ENCODE peak calls at places on chromosomes 11 and 22, in eight cellular contexts. Y is GM03348; I is stromal cell of bone marrow; Z is BJ; V is iris pigment epithelial cell; J is amniotic stem cell; M is CD4-positive, alpha-beta T cell; S is stomach. O is an unnamed sample.

GRCh38 chr22:36911887-36912661 is 1.4 kb upstream of the CSF2RB start:
- DNase-seq in Y (peak), I (peak), Z (no peak), V (peak), J (no peak), M (no peak), S (no peak), O (no peak)

GRCh38 chr22:42856179-42856864 is 751 bp downstream of the ARFGAP3 start:
- DNase-seq in Y (peak), I (no peak), Z (no peak), V (peak), J (no peak), M (no peak), S (peak), O (peak)

GRCh38 chr11:131522851-131523250 is 152.4 kb downstream of the NTM start:
- DNase-seq in Y (no peak), I (no peak), Z (no peak), V (no peak), J (no peak), M (no peak), S (no peak), O (no peak)

GRCh38 chr11:120511804-120512726 is 517 bp downstream of the GRIK4 start:
- DNase-seq in Y (no peak), I (no peak), Z (no peak), V (no peak), J (no peak), M (no peak), S (peak), O (no peak)

GRCh38 chr11:119144825-119145476 is 3.9 kb upstream of the ABCG4 start:
- DNase-seq in Y (peak), I (peak), Z (peak), V (peak), J (peak), M (no peak), S (peak), O (peak)

GRCh38 chr11:133545199-133545709 is 13.0 kb upstream of the OPCML start:
- DNase-seq in Y (no peak), I (no peak), Z (no peak), V (no peak), J (no peak), M (no peak), S (no peak), O (no peak)

GRCh38 chr11:64837887-64838351 is 6.5 kb downstream of the CDC42BPG start:
- DNase-seq in Y (no peak), I (no peak), Z (no peak), V (no peak), J (no peak), M (no peak), S (no peak), O (no peak)

GRCh38 chr11:32081129-32081641 is 9.7 kb upstream of the RCN1 start:
- DNase-seq in Y (peak), I (peak), Z (no peak), V (peak), J (no peak), M (no peak), S (no peak), O (no peak)

GRCh38 chr11:41201156-41201555 is 258.3 kb downstream of the LRRC4C start:
- DNase-seq in Y (no peak), I (no peak), Z (no peak), V (peak), J (no peak), M (no peak), S (peak), O (peak)

GRCh38 chr11:28195449-28195848 is 87.3 kb downstream of the METTL15 start:
- DNase-seq in Y (no peak), I (no peak), Z (no peak), V (no peak), J (no peak), M (no peak), S (no peak), O (no peak)

GRCh38 chr11:119179983-119180382 is 5.3 kb upstream of the NHERF4 start:
- DNase-seq in Y (no peak), I (no peak), Z (no peak), V (no peak), J (no peak), M (no peak), S (no peak), O (no peak)

GRCh38 chr11:78080818-78081495 is 1.3 kb upstream of the NDUFC2 start:
- DNase-seq in Y (no peak), I (no peak), Z (peak), V (peak), J (no peak), M (no peak), S (no peak), O (peak)

GRCh38 chr11:126720539-126721235 is 279.9 kb downstream of the KIRREL3 start:
- DNase-seq in Y (peak), I (no peak), Z (no peak), V (no peak), J (no peak), M (no peak), S (no peak), O (no peak)

GRCh38 chr11:9577032-9577431 is 3.6 kb downstream of the WEE1 start:
- DNase-seq in Y (no peak), I (no peak), Z (no peak), V (peak), J (no peak), M (no peak), S (no peak), O (no peak)

GRCh38 chr22:31789803-31790202 is 36.0 kb downstream of the DEPDC5 start:
- DNase-seq in Y (no peak), I (no peak), Z (no peak), V (no peak), J (no peak), M (no peak), S (no peak), O (no peak)

GRCh38 chr22:17271711-17272451 is 52.6 kb upstream of the ADA2 start:
- DNase-seq in Y (no peak), I (no peak), Z (no peak), V (no peak), J (no peak), M (no peak), S (no peak), O (no peak)

GRCh38 chr11:11148104-11148509 is 204.9 kb downstream of the CSNK2A3 start:
- DNase-seq in Y (peak), I (peak), Z (peak), V (peak), J (peak), M (peak), S (no peak), O (no peak)

GRCh38 chr11:69563946-69564780 is 76.8 kb upstream of the CCND1 start:
- DNase-seq in Y (no peak), I (no peak), Z (no peak), V (no peak), J (no peak), M (no peak), S (no peak), O (no peak)

GRCh38 chr11:2697871-2698270 is 1.9 kb downstream of the KCNQ1OT1 start:
- DNase-seq in Y (no peak), I (no peak), Z (no peak), V (no peak), J (no peak), M (no peak), S (no peak), O (no peak)

GRCh38 chr22:22520667-22521602 is 865 bp upstream of the ZNF280A start:
- DNase-seq in Y (no peak), I (no peak), Z (no peak), V (peak), J (no peak), M (no peak), S (no peak), O (no peak)

GRCh38 chr11:46345131-46345597 is 2.1 kb upstream of the DGKZ start:
- DNase-seq in Y (no peak), I (no peak), Z (no peak), V (no peak), J (no peak), M (no peak), S (no peak), O (peak)

GRCh38 chr22:33519140-33519973 is 400.9 kb downstream of the LARGE1 start:
- DNase-seq in Y (peak), I (peak), Z (no peak), V (peak), J (peak), M (no peak), S (no peak), O (peak)

GRCh38 chr11:68051191-68052136 is 12.6 kb downstream of the TCIRG1 start:
- DNase-seq in Y (no peak), I (no peak), Z (no peak), V (no peak), J (no peak), M (no peak), S (no peak), O (no peak)

GRCh38 chr22:45208696-45208992 is 32.0 kb downstream of the KIAA0930 start:
- DNase-seq in Y (no peak), I (no peak), Z (no peak), V (no peak), J (no peak), M (no peak), S (no peak), O (no peak)

GRCh38 chr11:18408558-18409242 is 3.4 kb upstream of the LDHC start:
- DNase-seq in Y (no peak), I (no peak), Z (no peak), V (no peak), J (no peak), M (no peak), S (no peak), O (no peak)

GRCh38 chr22:22154068-22154467 is 90.5 kb upstream of the VPREB1 start:
- DNase-seq in Y (no peak), I (no peak), Z (no peak), V (no peak), J (no peak), M (no peak), S (no peak), O (peak)

GRCh38 chr11:129785383-129786111 is 30.1 kb upstream of the TMEM45B start:
- DNase-seq in Y (peak), I (peak), Z (no peak), V (peak), J (no peak), M (no peak), S (no peak), O (peak)

GRCh38 chr11:116517584-116517983 is 255.2 kb downstream of the BUD13 start:
- DNase-seq in Y (no peak), I (no peak), Z (no peak), V (no peak), J (no peak), M (no peak), S (peak), O (no peak)

GRCh38 chr22:32801436-32802290 is at the start of gene TIMP3:
- DNase-seq in Y (peak), I (peak), Z (no peak), V (peak), J (peak), M (no peak), S (peak), O (no peak)

GRCh38 chr11:47916361-47916841 is 64.0 kb upstream of the PTPRJ start:
- DNase-seq in Y (peak), I (no peak), Z (no peak), V (no peak), J (no peak), M (no peak), S (peak), O (no peak)

GRCh38 chr11:44621784-44622183 is 56.3 kb downstream of the CD82 start:
- DNase-seq in Y (no peak), I (no peak), Z (no peak), V (no peak), J (no peak), M (no peak), S (peak), O (no peak)

GRCh38 chr22:38761202-38762162 is 5.7 kb upstream of the SUN2 start:
- DNase-seq in Y (no peak), I (no peak), Z (no peak), V (no peak), J (no peak), M (no peak), S (no peak), O (no peak)